ENCODE peak calls at places on chromosomes 11 and 22, in six cellular contexts. W, P, L, H, J and U are unnamed samples.

GRCh38 chr11:114058026-114058706 is 1.3 kb upstream of the ZBTB16 start:
- DNase-seq in J (no peak), H (peak), P (no peak), W (no peak), L (peak), U (no peak)

GRCh38 chr11:118263694-118264567 is at the start of gene MPZL2:
- DNase-seq in L (no peak), J (no peak), P (no peak), H (no peak), W (no peak), U (no peak)

GRCh38 chr22:44957267-44957905 is 52.4 kb downstream of the PHF21B start:
- DNase-seq in P (no peak), J (no peak), L (no peak), H (no peak), W (no peak), U (no peak)

GRCh38 chr22:30381250-30381649 is 6.0 kb downstream of the RNF215 start:
- DNase-seq in J (no peak), H (no peak), P (no peak), W (no peak), L (no peak), U (no peak)

GRCh38 chr22:44351685-44352377 is 39.1 kb upstream of the SHISAL1 start:
- DNase-seq in L (peak), J (peak), H (peak), W (peak), P (no peak), U (no peak)

GRCh38 chr11:45232341-45233080 is 53.6 kb downstream of the SYT13 start:
- DNase-seq in L (no peak), P (no peak), J (no peak), W (no peak), H (no peak), U (no peak)

GRCh38 chr11:17416492-17416891 is 28.0 kb upstream of the KCNJ11 start:
- DNase-seq in W (no peak), L (no peak), P (no peak), J (no peak), H (no peak), U (no peak)

GRCh38 chr22:39800790-39801540 is 92.6 kb downstream of the ENTHD1 start:
- DNase-seq in P (no peak), H (no peak), J (no peak), W (no peak), L (no peak), U (no peak)

GRCh38 chr11:87097582-87097981 is 59.8 kb downstream of the TMEM135 start:
- DNase-seq in W (no peak), P (no peak), J (peak), L (peak), H (peak), U (peak)

GRCh38 chr11:47104337-47104950 is 72.2 kb downstream of the ARFGAP2 start:
- DNase-seq in J (no peak), P (no peak), H (peak), W (peak), L (peak), U (no peak)

GRCh38 chr11:118901494-118902335 is 18.0 kb downstream of the CXCR5 start:
- DNase-seq in P (no peak), H (no peak), W (no peak), J (no peak), L (no peak), U (no peak)

GRCh38 chr11:115709297-115709696 is 205.1 kb upstream of the CADM1 start:
- DNase-seq in P (no peak), J (no peak), H (no peak), W (no peak), L (no peak), U (no peak)

GRCh38 chr11:86726118-86726748 is 53.8 kb upstream of the ME3 start:
- DNase-seq in P (no peak), W (no peak), H (peak), J (no peak), L (no peak), U (no peak)

GRCh38 chr11:133889188-133889587 is 43.9 kb upstream of the SPATA19 start:
- DNase-seq in P (no peak), L (no peak), H (no peak), J (no peak), W (no peak), U (no peak)

GRCh38 chr22:49514656-49515055 is 313.0 kb downstream of the BRD1 start:
- DNase-seq in P (no peak), H (no peak), W (no peak), L (no peak), J (no peak), U (no peak)

GRCh38 chr11:111696556-111696955 is 69.6 kb downstream of the PPP2R1B start:
- DNase-seq in L (peak), H (peak), P (no peak), J (no peak), W (no peak), U (no peak)

GRCh38 chr11:63866211-63866610 is 27.3 kb downstream of the MARK2 start:
- DNase-seq in W (no peak), H (peak), J (no peak), L (peak), P (no peak), U (peak)

GRCh38 chr11:9852465-9852864 is 188.6 kb downstream of the SWAP70 start:
- DNase-seq in W (no peak), J (no peak), L (peak), P (no peak), H (peak), U (no peak)

GRCh38 chr11:9528141-9528511 is 45.3 kb upstream of the WEE1 start:
- DNase-seq in P (no peak), J (no peak), L (no peak), W (no peak), H (no peak), U (no peak)

GRCh38 chr11:64453466-64453865 is 94.5 kb downstream of the RPS6KA4 start:
- DNase-seq in J (no peak), H (no peak), L (no peak), P (no peak), W (no peak), U (no peak)

GRCh38 chr11:44627911-44628729 is 62.7 kb downstream of the CD82 start:
- DNase-seq in L (peak), P (peak), H (peak), W (peak), J (peak), U (no peak)

GRCh38 chr11:115360186-115360824 is 143.9 kb downstream of the CADM1 start:
- DNase-seq in P (no peak), W (no peak), J (no peak), L (no peak), H (no peak), U (no peak)

GRCh38 chr11:76667271-76667818 is 3.2 kb downstream of the LRRC32 start:
- DNase-seq in H (no peak), L (no peak), J (no peak), P (no peak), W (no peak), U (no peak)

GRCh38 chr11:57900315-57900714 is 123.4 kb upstream of the OR9Q1 start:
- DNase-seq in H (no peak), P (no peak), L (no peak), J (no peak), W (no peak), U (no peak)

GRCh38 chr11:35009191-35009940 is 92.9 kb downstream of the PDHX start:
- DNase-seq in W (no peak), H (peak), L (peak), J (no peak), P (no peak), U (no peak)

GRCh38 chr11:77665240-77665965 is 27.8 kb upstream of the CLNS1A start:
- DNase-seq in W (no peak), P (no peak), L (no peak), H (no peak), J (no peak), U (no peak)